ENCODE peak calls at places on chromosomes 16 and 17, in five cellular contexts. F, K, O, B and N are unnamed samples.

GRCh38 chr17:77651983-77652382 is 306.5 kb upstream of the TNRC6C start:
- DNase-seq in F (no peak), B (no peak), O (no peak), K (no peak), N (no peak)

GRCh38 chr16:49866533-49867155 is 10.7 kb upstream of the ZNF423 start:
- DNase-seq in F (no peak), K (no peak), O (no peak), B (no peak), N (no peak)

GRCh38 chr16:65745-66144 is 6.7 kb downstream of the RHBDF1 start:
- DNase-seq in K (peak; percentile 77), B (peak; percentile 92), F (peak; percentile 98), O (peak; percentile 87), N (peak; percentile 85)

GRCh38 chr17:82718986-82719685 is 2.6 kb downstream of the FN3KRP start:
- DNase-seq in F (no peak), B (no peak), K (no peak), O (no peak), N (no peak)

GRCh38 chr16:1183235-1183907 is 30.5 kb downstream of the CACNA1H start:
- DNase-seq in F (no peak), K (no peak), B (no peak), O (no peak), N (no peak)

GRCh38 chr17:59365383-59365981 is 34.0 kb downstream of the YPEL2 start:
- DNase-seq in K (no peak), B (no peak), O (no peak), F (no peak), N (peak; percentile 24)

GRCh38 chr16:73031155-73031866 is 16.6 kb downstream of the ZFHX3 start:
- DNase-seq in K (no peak), O (no peak), F (no peak), B (no peak), N (no peak)

GRCh38 chr16:51542856-51543510 is 391.9 kb upstream of the SALL1 start:
- DNase-seq in F (no peak), K (no peak), O (no peak), B (no peak), N (no peak)

GRCh38 chr16:30647274-30647571 is 3.5 kb upstream of the PRR14 start:
- DNase-seq in F (no peak), O (no peak), B (no peak), K (no peak), N (no peak)

GRCh38 chr17:73043686-73044581 is 48.6 kb downstream of the SLC39A11 start:
- DNase-seq in O (no peak), B (no peak), K (no peak), F (no peak), N (no peak)

GRCh38 chr17:48148029-48148759 is 40.6 kb downstream of the SNX11 start:
- DNase-seq in O (no peak), B (no peak), K (no peak), F (no peak), N (no peak)

GRCh38 chr17:2695961-2696760 is 15.4 kb downstream of the CLUH start:
- DNase-seq in B (peak; percentile 62), O (peak; percentile 20), F (peak; percentile 21), K (no peak), N (peak; percentile 8)

GRCh38 chr16:80546249-80546648 is 5.5 kb downstream of the DYNLRB2 start:
- DNase-seq in K (no peak), F (no peak), O (no peak), B (no peak), N (no peak)

GRCh38 chr17:45018514-45019176 is 32.8 kb downstream of the DCAKD start:
- DNase-seq in K (no peak), O (no peak), B (no peak), F (no peak), N (no peak)

GRCh38 chr16:73028721-73029361 is 19.1 kb downstream of the ZFHX3 start:
- DNase-seq in K (no peak), O (no peak), B (no peak), F (no peak), N (no peak)

GRCh38 chr16:79434097-79434496 is 166.4 kb downstream of the MAF start:
- DNase-seq in F (no peak), K (no peak), B (no peak), O (no peak), N (no peak)

GRCh38 chr16:5874899-5875298 is 777.3 kb upstream of the EEF2KMT start:
- DNase-seq in K (no peak), F (no peak), O (no peak), B (no peak), N (no peak)

GRCh38 chr16:53753431-53753830 is 49.5 kb downstream of the FTO start:
- DNase-seq in F (no peak), O (no peak), B (no peak), K (no peak), N (no peak)

GRCh38 chr17:83062818-83063671 is 16.4 kb upstream of the METRNL start:
- DNase-seq in B (peak; percentile 46), O (peak; percentile 13), K (no peak), F (no peak), N (no peak)

GRCh38 chr17:72614476-72614870 is 478.0 kb downstream of the SLC39A11 start:
- DNase-seq in B (no peak), O (no peak), K (no peak), F (no peak), N (no peak)

GRCh38 chr17:50972579-50972978 is 106.4 kb upstream of the TOB1 start:
- DNase-seq in K (no peak), F (no peak), B (no peak), O (no peak), N (no peak)

GRCh38 chr17:38701504-38702165 is 3.4 kb upstream of the MLLT6 start:
- DNase-seq in F (no peak), O (peak; percentile 55), B (no peak), K (peak; percentile 94), N (peak; percentile 86)

GRCh38 chr17:44004077-44004760 is at the start of gene NAGS:
- DNase-seq in F (no peak), K (no peak), O (peak; percentile 78), B (no peak), N (no peak)

GRCh38 chr17:51189628-51190027 is 23.4 kb downstream of the NME2 start:
- DNase-seq in B (no peak), F (no peak), O (no peak), K (no peak), N (no peak)

GRCh38 chr16:58411736-58412614 is 19.7 kb downstream of the GINS3 start:
- DNase-seq in O (peak; percentile 31), F (no peak), K (no peak), B (no peak), N (no peak)

GRCh38 chr16:27679899-27680298 is 130.0 kb downstream of the KATNIP start:
- DNase-seq in K (no peak), F (no peak), O (no peak), B (no peak), N (no peak)

GRCh38 chr16:568401-569258 is 1.1 kb upstream of the PIGQ start:
- DNase-seq in F (no peak), B (no peak), K (no peak), O (no peak), N (no peak)

GRCh38 chr16:21971856-21972255 is 18.7 kb downstream of the UQCRC2 start:
- DNase-seq in F (no peak), O (no peak), B (no peak), K (no peak), N (no peak)